ENCODE peak calls at places on chromosomes 11 and 22, in four cellular contexts. O, P, K and T are unnamed samples.

GRCh38 chr22:18095101-18095805 is 15.4 kb upstream of the TUBA8 start:
- DNase-seq in O (peak; percentile 34), P (no peak), K (no peak), T (no peak)

GRCh38 chr11:112293614-112294013 is 33.0 kb upstream of the PLET1 start:
- DNase-seq in O (peak; percentile 27), P (peak; percentile 55), K (no peak), T (no peak)

GRCh38 chr11:11476971-11477645 is 124.1 kb upstream of the CSNK2A3 start:
- DNase-seq in O (no peak), P (no peak), K (no peak), T (no peak)

GRCh38 chr11:43987384-43988039 is 45.1 kb downstream of the C11orf96 start:
- DNase-seq in O (peak; percentile 66), P (peak; percentile 45), K (no peak), T (peak; percentile 97)

GRCh38 chr22:50016988-50017700 is 4.6 kb upstream of the IL17REL start:
- DNase-seq in O (no peak), P (peak; percentile 63), K (no peak), T (peak; percentile 12)

GRCh38 chr22:30338802-30339201 is 12.1 kb upstream of the TBC1D10A start:
- DNase-seq in O (no peak), P (no peak), K (no peak), T (no peak)

GRCh38 chr11:68763181-68763721 is 11.9 kb upstream of the TESMIN start:
- DNase-seq in O (no peak), P (no peak), K (no peak), T (no peak)

GRCh38 chr22:35561796-35562526 is 21.3 kb downstream of the RASD2 start:
- DNase-seq in O (no peak), P (no peak), K (peak; percentile 70), T (no peak)

GRCh38 chr11:34206598-34207300 is 101.3 kb downstream of the NAT10 start:
- DNase-seq in O (no peak), P (no peak), K (no peak), T (no peak)

GRCh38 chr11:123478352-123478986 is 48.4 kb downstream of the GRAMD1B start:
- DNase-seq in O (peak; percentile 50), P (peak; percentile 43), K (peak; percentile 77), T (peak; percentile 45)

GRCh38 chr22:32855023-32855756 is 53.7 kb downstream of the TIMP3 start:
- DNase-seq in O (no peak), P (no peak), K (no peak), T (no peak)

GRCh38 chr11:78266451-78266850 is 77.7 kb downstream of the USP35 start:
- DNase-seq in O (no peak), P (no peak), K (no peak), T (no peak)

GRCh38 chr22:29700949-29701927 is 18.6 kb upstream of the CABP7 start:
- DNase-seq in O (peak; percentile 41), P (no peak), K (peak; percentile 51), T (no peak)

GRCh38 chr11:106391771-106392412 is 314.4 kb downstream of the AASDHPPT start:
- DNase-seq in O (no peak), P (no peak), K (no peak), T (no peak)

GRCh38 chr11:63595296-63595695 is 18.9 kb downstream of the PLAAT3 start:
- DNase-seq in O (no peak), P (no peak), K (no peak), T (no peak)

GRCh38 chr11:97722065-97722464 is 1298.7 kb upstream of the CNTN5 start:
- DNase-seq in O (no peak), P (no peak), K (no peak), T (no peak)

GRCh38 chr11:104735013-104735412 is 163.2 kb downstream of the CASP12 start:
- DNase-seq in O (no peak), P (no peak), K (no peak), T (no peak)

GRCh38 chr11:46663277-46663940 is 37.0 kb downstream of the ARHGAP1 start:
- DNase-seq in O (no peak), P (no peak), K (no peak), T (no peak)

GRCh38 chr11:3905080-3905953 is 49.9 kb downstream of the STIM1 start:
- DNase-seq in O (peak; percentile 38), P (peak; percentile 34), K (peak; percentile 34), T (no peak)

GRCh38 chr22:46007848-46008261 is 30.9 kb upstream of the WNT7B start:
- DNase-seq in O (peak; percentile 77), P (peak; percentile 39), K (no peak), T (peak; percentile 93)

GRCh38 chr11:46461461-46461927 is 69.9 kb upstream of the CHRM4 start:
- DNase-seq in O (no peak), P (no peak), K (no peak), T (no peak)

GRCh38 chr11:11444027-11444799 is 91.2 kb upstream of the CSNK2A3 start:
- DNase-seq in O (peak; percentile 22), P (no peak), K (no peak), T (no peak)

GRCh38 chr11:69040051-69040450 is 8.7 kb upstream of the TPCN2 start:
- DNase-seq in O (no peak), P (no peak), K (no peak), T (no peak)

GRCh38 chr11:26931881-26932280 is 62.0 kb upstream of the FIBIN start:
- DNase-seq in O (no peak), P (no peak), K (no peak), T (no peak)

GRCh38 chr11:83220279-83220678 is 26.8 kb downstream of the ANKRD42 start:
- DNase-seq in O (no peak), P (no peak), K (no peak), T (no peak)

GRCh38 chr11:83221694-83222093 is 28.2 kb downstream of the ANKRD42 start:
- DNase-seq in O (no peak), P (no peak), K (no peak), T (no peak)

GRCh38 chr11:83223457-83223856 is 29.9 kb downstream of the ANKRD42 start:
- DNase-seq in O (no peak), P (no peak), K (no peak), T (no peak)

GRCh38 chr11:83222499-83222898 is 29.0 kb downstream of the ANKRD42 start:
- DNase-seq in O (no peak), P (no peak), K (no peak), T (no peak)

DNA sequence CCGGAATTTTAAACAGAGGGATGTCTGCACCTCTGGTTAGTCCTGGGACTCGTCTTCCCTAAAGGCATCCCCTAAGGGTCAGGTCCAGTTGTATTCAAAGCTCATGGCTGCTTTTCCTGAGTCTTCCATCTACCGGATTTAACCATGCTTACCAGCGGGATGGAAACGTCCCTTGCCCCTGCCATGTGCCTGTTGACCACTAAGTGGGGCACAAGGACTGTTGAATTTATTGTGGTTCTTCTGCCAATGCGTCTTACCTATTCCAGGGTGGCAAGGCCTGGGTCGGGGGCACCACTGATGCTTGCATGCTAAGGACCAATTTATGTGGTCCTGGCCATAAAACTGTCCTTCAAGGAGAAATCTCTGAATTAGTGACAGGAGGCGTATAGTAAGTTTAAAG is 25.6 kb downstream of the ANKRD42 start:
- DNase-seq in O (no peak), P (no peak), K (no peak), T (no peak)
- TF ChIP-seq CTCF in O (peak; percentile 38), P (peak; percentile 12), K (peak; percentile 36), T (no peak)

GRCh38 chr11:12680246-12680939 is 6.2 kb downstream of the TEAD1 start:
- DNase-seq in O (peak; percentile 91), P (peak; percentile 88), K (no peak), T (peak; percentile 87)
- TF ChIP-seq POLR2A in O (peak; percentile 75), P (no peak), K (no peak), T (peak; percentile 55)

DNA sequence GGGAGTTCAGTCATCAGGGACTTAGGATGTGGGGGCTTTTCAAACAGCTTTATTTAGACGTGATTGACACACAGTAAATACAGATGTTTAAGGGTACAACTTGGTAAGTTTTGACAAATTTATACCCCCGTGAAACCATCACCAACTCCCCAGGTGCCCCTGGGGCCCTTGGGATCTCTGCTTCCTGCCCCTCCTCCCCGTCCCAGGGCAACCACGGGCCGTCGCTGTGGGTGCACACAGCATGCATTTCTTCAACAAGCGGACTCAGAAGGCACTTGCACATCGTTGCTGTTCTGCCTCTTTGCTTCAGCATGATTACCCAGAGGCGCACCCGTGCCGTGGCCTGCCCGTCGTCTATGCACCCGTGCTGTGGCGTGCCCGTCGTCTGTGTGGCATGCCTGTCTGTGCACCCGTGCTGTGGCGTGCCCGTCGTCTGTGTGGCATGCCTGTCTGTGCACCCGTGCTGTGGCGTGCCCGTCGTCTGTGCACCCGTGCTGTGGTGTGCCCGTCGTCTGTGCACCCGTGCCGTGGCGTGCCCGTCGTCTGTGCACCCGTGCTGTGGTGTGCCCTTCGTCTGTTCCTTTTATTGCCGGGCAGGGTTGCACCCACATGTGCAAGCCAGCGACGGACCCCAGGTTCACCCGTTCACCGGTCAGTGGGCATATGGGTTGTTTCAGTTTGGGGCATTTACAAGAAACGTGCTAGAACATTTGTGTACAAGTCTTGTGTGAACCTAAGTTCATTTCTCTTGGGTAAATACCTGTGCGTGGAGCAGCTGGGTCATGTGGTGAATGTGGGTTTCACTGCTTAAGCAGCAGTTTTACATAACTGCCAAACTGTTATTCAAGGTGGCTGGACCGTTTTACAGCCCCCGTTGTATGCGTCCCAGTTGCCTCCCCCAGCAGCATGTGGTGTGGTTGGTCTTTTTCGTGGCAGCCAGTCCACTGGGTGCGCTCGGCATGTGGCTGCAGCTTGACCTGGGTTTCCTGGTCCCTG is 8.3 kb downstream of the CD81 start:
- DNase-seq in O (no peak), P (no peak), K (no peak), T (peak; percentile 23)
- H3K4me1 ChIP-seq in O (peaks cover 92% of the 10 kb centered on the region), P (peaks cover 99% of the 10 kb centered on the region), K (peaks cover 13% of the 10 kb centered on the region), T (peaks cover 88% of the 10 kb centered on the region)

DNA sequence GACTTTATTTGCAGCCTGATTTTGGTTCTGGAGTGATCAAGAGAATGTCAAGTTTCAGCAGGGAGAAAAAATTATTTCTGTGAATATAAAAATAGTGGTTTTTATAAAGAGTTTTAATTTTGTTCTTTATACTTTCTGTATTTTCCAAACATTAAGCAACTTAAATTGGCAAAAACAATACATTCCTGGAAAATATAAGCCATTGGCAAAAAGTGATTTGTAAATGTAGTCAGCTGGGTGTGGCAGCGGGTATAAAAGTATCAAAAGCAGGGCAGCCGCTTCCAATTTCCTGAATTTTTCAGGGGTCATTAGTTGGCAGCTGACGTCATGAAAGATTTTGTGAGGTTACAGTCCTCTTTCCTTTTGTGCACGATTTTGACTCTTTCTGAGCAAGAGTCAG is at the start of gene OOSP3:
- DNase-seq in O (no peak), P (no peak), K (no peak), T (no peak)
- TF ChIP-seq CTCF in O (no peak), P (no peak), K (no peak), T (no peak)